ENCODE peak calls at places on chromosomes 12 and 14, in six cellular contexts. One of them, this sample, is unnamed.

GRCh38 chr14:72903707-72904106 is 9.8 kb upstream of the DPF3 start:
- DNase-seq in prostate gland: no peak
- DNase-seq in astrocyte of the spinal cord: no peak
- DNase-seq in skeletal muscle cell: no peak
- DNase-seq in tibial nerve: no peak
- DNase-seq in naive thymus-derived CD4-positive, alpha-beta T cell: no peak
- DNase-seq in this sample: no peak

GRCh38 chr12:50061172-50061571 is 3.8 kb downstream of the ASIC1 start:
- DNase-seq in prostate gland: no peak
- DNase-seq in astrocyte of the spinal cord: no peak
- DNase-seq in skeletal muscle cell: no peak
- DNase-seq in tibial nerve: no peak
- DNase-seq in naive thymus-derived CD4-positive, alpha-beta T cell: no peak
- DNase-seq in this sample: no peak

GRCh38 chr14:104732355-104732804 is 8.4 kb downstream of the ADSS1 start:
- DNase-seq in prostate gland: no peak
- DNase-seq in astrocyte of the spinal cord: no peak
- DNase-seq in skeletal muscle cell: no peak
- DNase-seq in tibial nerve: no peak
- DNase-seq in naive thymus-derived CD4-positive, alpha-beta T cell: no peak
- DNase-seq in this sample: peak

GRCh38 chr14:77243853-77244252 is 27.2 kb downstream of the NGB start:
- DNase-seq in prostate gland: no peak
- DNase-seq in astrocyte of the spinal cord: no peak
- DNase-seq in skeletal muscle cell: no peak
- DNase-seq in tibial nerve: no peak
- DNase-seq in naive thymus-derived CD4-positive, alpha-beta T cell: no peak
- DNase-seq in this sample: no peak

GRCh38 chr12:58346032-58346632 is 404.8 kb downstream of the ATP23 start:
- DNase-seq in prostate gland: no peak
- DNase-seq in astrocyte of the spinal cord: peak
- DNase-seq in skeletal muscle cell: no peak
- DNase-seq in tibial nerve: no peak
- DNase-seq in naive thymus-derived CD4-positive, alpha-beta T cell: no peak
- DNase-seq in this sample: no peak

GRCh38 chr12:11059784-11060183 is 2.3 kb downstream of the TAS2R46 start:
- DNase-seq in prostate gland: no peak
- DNase-seq in astrocyte of the spinal cord: peak
- DNase-seq in skeletal muscle cell: no peak
- DNase-seq in tibial nerve: no peak
- DNase-seq in naive thymus-derived CD4-positive, alpha-beta T cell: no peak
- DNase-seq in this sample: no peak

GRCh38 chr12:120474092-120474960 is 4.8 kb upstream of the SRSF9 start:
- DNase-seq in prostate gland: peak
- DNase-seq in astrocyte of the spinal cord: peak
- DNase-seq in skeletal muscle cell: peak
- DNase-seq in tibial nerve: no peak
- DNase-seq in naive thymus-derived CD4-positive, alpha-beta T cell: no peak
- DNase-seq in this sample: no peak

GRCh38 chr14:89630096-89630829 is 213.2 kb upstream of the FOXN3 start:
- DNase-seq in prostate gland: no peak
- DNase-seq in astrocyte of the spinal cord: no peak
- DNase-seq in skeletal muscle cell: no peak
- DNase-seq in tibial nerve: no peak
- DNase-seq in naive thymus-derived CD4-positive, alpha-beta T cell: no peak
- DNase-seq in this sample: no peak

GRCh38 chr12:113315358-113315757 is 19.6 kb downstream of the SLC8B1 start:
- DNase-seq in prostate gland: no peak
- DNase-seq in astrocyte of the spinal cord: no peak
- DNase-seq in skeletal muscle cell: no peak
- DNase-seq in tibial nerve: no peak
- DNase-seq in naive thymus-derived CD4-positive, alpha-beta T cell: no peak
- DNase-seq in this sample: no peak

GRCh38 chr12:132558861-132559623 is 51.3 kb downstream of the LRCOL1 start:
- DNase-seq in prostate gland: no peak
- DNase-seq in astrocyte of the spinal cord: no peak
- DNase-seq in skeletal muscle cell: no peak
- DNase-seq in tibial nerve: no peak
- DNase-seq in naive thymus-derived CD4-positive, alpha-beta T cell: no peak
- DNase-seq in this sample: no peak

GRCh38 chr14:60310086-60310684 is 61.2 kb downstream of the PPM1A start:
- DNase-seq in prostate gland: no peak
- DNase-seq in astrocyte of the spinal cord: no peak
- DNase-seq in skeletal muscle cell: no peak
- DNase-seq in tibial nerve: no peak
- DNase-seq in naive thymus-derived CD4-positive, alpha-beta T cell: no peak
- DNase-seq in this sample: no peak

GRCh38 chr12:31582155-31582554 is 8.8 kb downstream of the DENND5B start:
- DNase-seq in prostate gland: no peak
- DNase-seq in astrocyte of the spinal cord: peak
- DNase-seq in skeletal muscle cell: no peak
- DNase-seq in tibial nerve: no peak
- DNase-seq in naive thymus-derived CD4-positive, alpha-beta T cell: no peak
- DNase-seq in this sample: no peak

GRCh38 chr14:101068958-101069549 is 165.5 kb upstream of the RTL1 start:
- DNase-seq in prostate gland: no peak
- DNase-seq in astrocyte of the spinal cord: no peak
- DNase-seq in skeletal muscle cell: no peak
- DNase-seq in tibial nerve: peak
- DNase-seq in naive thymus-derived CD4-positive, alpha-beta T cell: no peak
- DNase-seq in this sample: no peak

GRCh38 chr12:9099552-9100190 is 16.0 kb downstream of the A2M start:
- DNase-seq in prostate gland: no peak
- DNase-seq in astrocyte of the spinal cord: no peak
- DNase-seq in skeletal muscle cell: no peak
- DNase-seq in tibial nerve: no peak
- DNase-seq in naive thymus-derived CD4-positive, alpha-beta T cell: no peak
- DNase-seq in this sample: no peak

GRCh38 chr14:101619484-101619883 is 58.2 kb downstream of the DIO3 start:
- DNase-seq in prostate gland: no peak
- DNase-seq in astrocyte of the spinal cord: no peak
- DNase-seq in skeletal muscle cell: no peak
- DNase-seq in tibial nerve: no peak
- DNase-seq in naive thymus-derived CD4-positive, alpha-beta T cell: no peak
- DNase-seq in this sample: no peak

GRCh38 chr14:66677780-66678179 is 169.8 kb downstream of the GPHN start:
- DNase-seq in prostate gland: no peak
- DNase-seq in astrocyte of the spinal cord: no peak
- DNase-seq in skeletal muscle cell: no peak
- DNase-seq in tibial nerve: no peak
- DNase-seq in naive thymus-derived CD4-positive, alpha-beta T cell: no peak
- DNase-seq in this sample: no peak

GRCh38 chr14:74514471-74514932 is 20.9 kb downstream of the ISCA2 start:
- DNase-seq in prostate gland: no peak
- DNase-seq in astrocyte of the spinal cord: peak
- DNase-seq in skeletal muscle cell: peak
- DNase-seq in tibial nerve: no peak
- DNase-seq in naive thymus-derived CD4-positive, alpha-beta T cell: no peak
- DNase-seq in this sample: peak

GRCh38 chr14:102906616-102907302 is 15.7 kb upstream of the AMN start:
- DNase-seq in prostate gland: no peak
- DNase-seq in astrocyte of the spinal cord: no peak
- DNase-seq in skeletal muscle cell: no peak
- DNase-seq in tibial nerve: no peak
- DNase-seq in naive thymus-derived CD4-positive, alpha-beta T cell: no peak
- DNase-seq in this sample: no peak

DNA sequence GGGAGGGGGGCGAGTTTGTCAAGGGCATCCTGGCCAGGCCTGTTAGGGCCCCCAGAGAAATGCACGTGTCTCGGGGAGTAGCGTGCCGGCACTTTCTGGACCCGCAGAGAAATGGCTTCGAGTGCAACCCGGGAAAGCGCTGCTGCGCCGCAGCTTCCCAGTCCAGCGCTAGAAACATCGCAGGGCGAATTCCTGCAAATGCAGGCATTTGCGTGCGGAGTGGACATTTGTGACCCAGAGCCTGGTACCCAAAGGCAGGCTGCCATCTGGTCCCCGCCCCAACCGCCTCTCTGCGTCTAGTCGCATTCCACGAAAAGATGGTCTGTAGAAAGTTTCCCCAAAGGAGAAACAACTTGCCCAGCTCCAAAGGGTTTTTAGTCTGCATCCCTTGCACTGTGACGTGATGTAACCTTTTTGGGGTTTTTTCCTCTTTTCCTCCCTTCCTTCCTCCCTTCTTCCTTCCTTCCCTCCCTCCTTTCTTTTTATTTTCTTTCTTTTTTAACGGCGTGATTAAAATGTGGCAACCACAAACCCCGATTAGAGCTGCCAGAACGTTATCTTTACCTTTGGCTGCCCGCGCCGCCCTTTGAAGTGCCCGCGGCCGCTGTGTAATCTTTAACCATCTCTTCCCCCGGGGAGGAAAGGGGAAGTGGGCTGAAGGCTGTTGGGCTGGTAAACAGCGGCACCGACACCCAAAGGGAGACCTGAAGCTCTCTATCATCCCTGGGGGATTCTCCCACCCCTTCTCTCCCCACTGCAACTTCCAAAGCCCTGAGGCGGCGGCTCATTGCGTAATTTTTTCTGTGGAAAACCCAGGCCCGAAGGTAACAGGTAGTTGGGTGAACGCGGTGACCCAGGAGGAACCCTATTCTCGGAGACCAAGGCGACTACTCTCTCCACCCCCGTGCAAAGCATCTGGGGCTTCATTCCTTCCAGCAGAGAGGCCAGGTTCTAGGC is 1.1 kb downstream of the LGR5 start:
- DNase-seq in prostate gland: no peak
- DNase-seq in astrocyte of the spinal cord: no peak
- DNase-seq in skeletal muscle cell: no peak
- DNase-seq in tibial nerve: no peak
- DNase-seq in naive thymus-derived CD4-positive, alpha-beta T cell: no peak
- DNase-seq in this sample: no peak
- H3K4me3 ChIP-seq in prostate gland: peak
- H3K4me3 ChIP-seq in astrocyte of the spinal cord: peak
- H3K4me3 ChIP-seq in skeletal muscle cell: peak
- H3K4me3 ChIP-seq in tibial nerve: peak
- H3K4me3 ChIP-seq in naive thymus-derived CD4-positive, alpha-beta T cell: peak
- H3K4me3 ChIP-seq in this sample: peak

DNA sequence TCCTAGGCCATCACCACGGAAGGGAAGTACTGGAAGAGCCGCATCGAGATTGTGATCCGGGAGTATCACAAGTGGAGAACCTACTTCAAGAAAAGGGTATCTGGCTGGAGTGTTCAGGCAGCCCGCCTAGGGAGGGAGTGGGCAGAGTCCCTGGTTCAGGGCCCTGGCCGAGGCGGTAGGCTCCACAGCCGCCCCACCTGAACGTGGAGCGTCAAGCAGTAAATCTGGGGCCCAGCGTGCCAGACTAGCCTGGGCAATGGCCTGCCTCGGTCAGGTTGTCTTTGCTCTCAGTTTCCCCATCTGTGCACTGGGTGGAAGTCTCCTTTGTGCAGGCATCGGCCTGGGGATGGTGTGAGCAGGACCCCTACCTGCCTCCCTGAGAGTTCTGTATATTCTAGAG is 44.9 kb downstream of the IL31 start:
- DNase-seq in prostate gland: no peak
- DNase-seq in astrocyte of the spinal cord: no peak
- DNase-seq in skeletal muscle cell: no peak
- DNase-seq in tibial nerve: no peak
- DNase-seq in naive thymus-derived CD4-positive, alpha-beta T cell: no peak
- DNase-seq in this sample: no peak
- H3K4me3 ChIP-seq in prostate gland: no peak
- H3K4me3 ChIP-seq in astrocyte of the spinal cord: no peak
- H3K4me3 ChIP-seq in skeletal muscle cell: no peak
- H3K4me3 ChIP-seq in tibial nerve: no peak
- H3K4me3 ChIP-seq in naive thymus-derived CD4-positive, alpha-beta T cell: no peak
- H3K4me3 ChIP-seq in this sample: no peak

DNA sequence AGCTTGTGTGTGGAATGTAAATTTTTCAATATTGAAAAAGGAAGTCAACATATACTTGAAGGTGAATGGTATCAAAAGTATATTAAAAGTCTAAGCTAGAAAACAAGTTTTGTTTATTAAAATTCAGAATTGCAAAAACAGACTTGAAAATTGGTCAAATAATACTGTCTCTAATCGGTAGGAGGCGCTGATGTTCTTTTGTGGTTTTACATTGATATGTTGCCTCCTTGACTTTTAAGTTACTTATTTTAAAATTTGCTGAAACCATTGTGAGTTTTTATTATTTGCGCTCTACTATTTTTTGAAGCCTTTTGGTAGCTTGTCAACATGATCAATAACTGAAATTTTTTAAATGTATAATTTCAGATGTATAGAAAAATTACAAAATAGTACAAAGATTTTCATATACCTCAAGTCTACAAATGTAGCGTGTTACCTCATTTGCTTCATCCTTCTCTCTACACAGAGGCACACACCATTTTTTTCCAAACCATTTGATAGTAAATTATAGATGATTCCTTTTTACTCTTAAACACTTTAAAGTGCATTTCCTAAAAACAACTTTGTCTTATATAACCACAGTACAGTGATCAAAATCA is 6.9 kb downstream of the RTRAF start:
- DNase-seq in prostate gland: no peak
- DNase-seq in astrocyte of the spinal cord: peak
- DNase-seq in skeletal muscle cell: no peak
- DNase-seq in tibial nerve: no peak
- DNase-seq in naive thymus-derived CD4-positive, alpha-beta T cell: peak
- DNase-seq in this sample: no peak
- H3K4me3 ChIP-seq in prostate gland: no peak
- H3K4me3 ChIP-seq in astrocyte of the spinal cord: no peak
- H3K4me3 ChIP-seq in skeletal muscle cell: no peak
- H3K4me3 ChIP-seq in tibial nerve: no peak
- H3K4me3 ChIP-seq in naive thymus-derived CD4-positive, alpha-beta T cell: no peak
- H3K4me3 ChIP-seq in this sample: no peak

GRCh38 chr12:56127888-56128668 is at the start of gene ESYT1:
- DNase-seq in prostate gland: peak
- DNase-seq in astrocyte of the spinal cord: peak
- DNase-seq in skeletal muscle cell: peak
- DNase-seq in tibial nerve: peak
- DNase-seq in naive thymus-derived CD4-positive, alpha-beta T cell: peak
- DNase-seq in this sample: peak

GRCh38 chr12:56127485-56127887 is 581 bp upstream of the ESYT1 start:
- DNase-seq in prostate gland: no peak
- DNase-seq in astrocyte of the spinal cord: no peak
- DNase-seq in skeletal muscle cell: no peak
- DNase-seq in tibial nerve: no peak
- DNase-seq in naive thymus-derived CD4-positive, alpha-beta T cell: no peak
- DNase-seq in this sample: no peak

GRCh38 chr12:56129210-56129691 is 1.2 kb downstream of the ESYT1 start:
- DNase-seq in prostate gland: peak
- DNase-seq in astrocyte of the spinal cord: peak
- DNase-seq in skeletal muscle cell: no peak
- DNase-seq in tibial nerve: no peak
- DNase-seq in naive thymus-derived CD4-positive, alpha-beta T cell: peak
- DNase-seq in this sample: peak

GRCh38 chr12:56128669-56129209 is 672 bp downstream of the ESYT1 start:
- DNase-seq in prostate gland: peak
- DNase-seq in astrocyte of the spinal cord: no peak
- DNase-seq in skeletal muscle cell: no peak
- DNase-seq in tibial nerve: no peak
- DNase-seq in naive thymus-derived CD4-positive, alpha-beta T cell: no peak
- DNase-seq in this sample: no peak

DNA sequence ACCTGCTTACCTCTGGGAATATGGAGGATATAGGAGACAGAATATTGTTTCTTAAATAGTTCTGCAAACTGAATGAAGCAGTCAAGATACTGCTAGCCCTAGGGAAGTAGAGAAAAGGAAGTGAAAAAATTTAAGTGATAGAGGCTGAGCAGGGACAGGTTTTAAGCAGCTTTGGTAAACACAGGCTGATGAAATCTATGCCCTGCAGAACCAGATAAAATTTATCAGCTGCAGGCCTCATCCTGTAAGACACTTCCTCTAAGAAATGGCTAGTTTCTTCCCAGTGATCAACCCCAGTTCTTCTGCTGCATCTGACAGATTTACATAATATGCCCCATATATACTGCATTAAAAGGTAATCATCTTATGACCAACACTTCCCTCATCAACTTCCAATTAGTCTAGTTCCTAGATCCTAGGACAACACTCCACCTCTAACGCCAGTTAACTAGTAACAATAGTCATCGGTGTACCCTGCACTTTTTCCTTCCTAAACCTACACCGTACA is 1.3 kb upstream of the ESYT1 start:
- DNase-seq in prostate gland: no peak
- DNase-seq in astrocyte of the spinal cord: no peak
- DNase-seq in skeletal muscle cell: no peak
- DNase-seq in tibial nerve: no peak
- DNase-seq in naive thymus-derived CD4-positive, alpha-beta T cell: no peak
- DNase-seq in this sample: no peak
- H3K4me3 ChIP-seq in prostate gland: no peak
- H3K4me3 ChIP-seq in astrocyte of the spinal cord: no peak
- H3K4me3 ChIP-seq in skeletal muscle cell: no peak
- H3K4me3 ChIP-seq in tibial nerve: no peak
- H3K4me3 ChIP-seq in naive thymus-derived CD4-positive, alpha-beta T cell: no peak
- H3K4me3 ChIP-seq in this sample: peak